ENCODE peak calls at places on chromosomes 7 and 10, in ten cellular contexts. G, B, J, Q, C, P, V, F, L and Z are unnamed samples.

GRCh38 chr7:122413339-122413738 is 108.8 kb upstream of the FEZF1 start:
- DNase-seq in P (peak; percentile 32), J (no peak), C (no peak), L (no peak), G (no peak), Q (no peak), F (no peak), V (no peak), B (no peak), Z (no peak)

GRCh38 chr7:84729284-84729683 is 457.6 kb downstream of the SEMA3D start:
- DNase-seq in Q (no peak), G (peak; percentile 69), C (no peak), J (no peak), V (peak; percentile 88), P (no peak), B (no peak), L (no peak), F (no peak), Z (no peak)

GRCh38 chr7:105853931-105854419 is 22.4 kb downstream of the ATXN7L1 start:
- DNase-seq in Q (no peak), F (no peak), V (no peak), G (peak; percentile 70), P (no peak), J (no peak), L (peak; percentile 57), C (no peak), B (no peak), Z (no peak)

GRCh38 chr7:157501576-157501975 is 164.8 kb downstream of the DNAJB6 start:
- DNase-seq in P (no peak), V (no peak), F (no peak), B (no peak), J (no peak), C (no peak), L (no peak), Q (no peak), G (no peak), Z (no peak)

GRCh38 chr7:63067897-63068585 is 930.6 kb upstream of the ZNF722 start:
- DNase-seq in B (no peak), L (no peak), C (no peak), Q (no peak), P (no peak), F (no peak), G (no peak), J (no peak), V (no peak), Z (no peak)

GRCh38 chr7:44068054-44068453 is 2.7 kb upstream of the PGAM2 start:
- DNase-seq in P (no peak), G (no peak), L (no peak), F (peak; percentile 39), C (no peak), B (no peak), J (no peak), Q (no peak), V (no peak), Z (no peak)

GRCh38 chr7:138545123-138545522 is 85.1 kb downstream of the TRIM24 start:
- DNase-seq in L (no peak), Q (no peak), J (no peak), F (no peak), B (no peak), V (no peak), G (no peak), P (no peak), C (no peak), Z (no peak)

GRCh38 chr7:122884186-122884585 is 2.1 kb downstream of the CADPS2 start:
- DNase-seq in V (no peak), Q (no peak), G (no peak), J (no peak), P (no peak), L (no peak), B (no peak), F (no peak), C (peak; percentile 14), Z (no peak)

GRCh38 chr10:28624351-28624750 is 53.0 kb upstream of the BAMBI start:
- DNase-seq in G (no peak), C (no peak), L (no peak), J (peak; percentile 51), P (no peak), Q (no peak), V (no peak), B (no peak), F (no peak), Z (no peak)

DNA sequence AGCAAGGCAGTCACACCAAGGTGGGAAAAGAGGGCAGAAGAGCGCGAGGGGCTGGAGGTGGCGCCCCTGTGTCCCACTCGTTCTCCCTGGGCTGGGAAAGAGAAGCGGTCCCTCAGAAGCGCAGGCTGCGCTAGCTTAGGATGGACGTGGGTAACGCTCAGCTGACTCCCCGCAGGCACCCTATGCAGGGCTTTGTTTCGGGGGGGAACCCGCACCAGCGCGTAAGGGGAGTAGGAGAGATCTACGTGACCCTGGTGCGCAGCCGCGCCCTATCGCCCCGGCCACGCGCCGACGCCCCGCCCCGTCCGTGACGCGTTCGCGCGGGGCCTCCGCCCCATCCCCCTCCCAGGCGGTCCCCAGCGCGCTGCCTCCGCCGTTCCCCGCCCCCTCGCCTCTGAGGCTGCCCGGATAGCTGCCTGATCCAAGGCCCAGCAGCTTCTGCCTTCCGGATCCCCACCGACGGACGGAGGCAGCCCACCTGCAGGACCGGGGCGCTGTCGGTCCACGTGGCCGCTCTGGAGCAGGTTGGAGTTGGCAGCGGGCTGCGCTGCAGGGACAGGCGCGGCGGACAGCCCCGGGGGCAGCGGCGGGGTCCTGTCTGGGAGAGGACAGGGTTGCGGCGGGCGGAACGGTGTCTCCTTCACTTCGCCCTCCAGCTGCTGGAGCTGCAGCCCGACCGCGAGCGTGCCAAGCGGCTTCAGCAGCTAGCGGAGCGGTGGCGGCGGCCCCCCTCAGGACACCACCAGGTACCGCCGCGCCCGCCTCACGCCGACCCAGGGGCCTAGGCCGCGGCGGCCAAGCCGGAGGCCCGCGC is at the start of gene VDAC2:
- DNase-seq in V (peak; percentile 87), P (peak; percentile 92), G (peak; percentile 85), L (peak; percentile 94), C (peak; percentile 86), J (peak; percentile 96), Q (peak; percentile 92), F (peak; percentile 94), B (peak; percentile 91), Z (peak; percentile 98)
- TF ChIP-seq CTCF in V (no peak), P (no peak), G (no peak), L (no peak), C (no peak), J (no peak), Q (no peak), F (no peak), B (no peak), Z (no peak)

DNA sequence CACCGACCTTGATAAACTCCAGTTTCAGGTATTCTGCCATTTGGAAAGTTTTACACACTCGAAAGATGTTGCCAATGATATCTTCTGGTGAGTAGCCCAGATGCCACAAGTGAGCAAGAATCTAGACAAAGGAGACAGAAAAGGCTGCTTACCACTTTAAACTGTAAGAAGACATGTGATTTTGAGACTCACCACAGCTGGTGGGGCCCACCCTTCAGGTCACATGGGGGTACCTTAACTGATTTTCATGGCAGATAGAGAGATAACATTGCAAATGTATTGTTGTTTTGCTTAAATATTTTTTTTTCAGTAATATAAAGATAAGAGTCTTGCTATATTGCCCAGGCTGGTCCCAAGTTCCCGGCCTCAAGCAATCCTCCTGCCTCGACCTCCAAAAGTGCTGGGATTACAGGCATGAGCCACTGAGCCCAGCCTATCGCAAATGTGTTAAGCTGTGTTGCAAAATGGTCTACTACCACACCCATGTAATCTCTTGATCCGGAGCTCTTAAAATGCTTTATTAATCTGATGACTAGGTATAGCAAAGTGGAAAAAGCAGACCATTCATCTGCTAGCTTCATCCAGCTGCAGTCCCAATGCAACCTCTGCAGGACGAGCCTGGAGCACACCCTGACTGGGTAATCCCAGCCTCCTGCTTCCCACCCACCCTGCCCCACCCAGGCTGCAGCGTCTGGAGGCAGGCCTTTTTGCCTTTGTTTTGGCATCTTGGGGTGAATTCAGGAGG is 18.5 kb downstream of the RFC2 start:
- DNase-seq in B (no peak), F (no peak), C (no peak), V (no peak), L (no peak), G (no peak), P (no peak), Q (no peak), J (no peak), Z (no peak)
- TF ChIP-seq CTCF in B (no peak), F (no peak), C (no peak), V (no peak), L (no peak), G (no peak), P (no peak), Q (no peak), J (no peak), Z (no peak)

GRCh38 chr10:130463104-130463875 is 327.1 kb downstream of the GLRX3 start:
- DNase-seq in V (no peak), B (no peak), Q (no peak), L (no peak), J (no peak), P (no peak), C (no peak), F (no peak), G (no peak), Z (no peak)

GRCh38 chr10:130461631-130462030 is 325.4 kb downstream of the GLRX3 start:
- DNase-seq in B (no peak), J (no peak), V (no peak), G (no peak), P (no peak), L (no peak), Q (no peak), C (no peak), F (no peak), Z (no peak)

GRCh38 chr10:130466271-130466997 is 330.2 kb downstream of the GLRX3 start:
- DNase-seq in F (no peak), B (no peak), Q (no peak), C (no peak), V (no peak), J (no peak), L (no peak), P (no peak), G (no peak), Z (no peak)

GRCh38 chr10:130464426-130464825 is 328.2 kb downstream of the GLRX3 start:
- DNase-seq in B (no peak), V (no peak), F (no peak), Q (no peak), G (no peak), C (no peak), J (no peak), P (no peak), L (no peak), Z (no peak)

GRCh38 chr10:130463876-130464360 is 327.7 kb downstream of the GLRX3 start:
- DNase-seq in Q (no peak), L (no peak), P (no peak), C (peak; percentile 68), B (no peak), V (no peak), F (no peak), J (no peak), G (no peak), Z (no peak)
- TF ChIP-seq CTCF in Q (no peak), L (no peak), P (no peak), C (no peak), B (no peak), V (no peak), F (no peak), J (no peak), G (no peak), Z (no peak)

DNA sequence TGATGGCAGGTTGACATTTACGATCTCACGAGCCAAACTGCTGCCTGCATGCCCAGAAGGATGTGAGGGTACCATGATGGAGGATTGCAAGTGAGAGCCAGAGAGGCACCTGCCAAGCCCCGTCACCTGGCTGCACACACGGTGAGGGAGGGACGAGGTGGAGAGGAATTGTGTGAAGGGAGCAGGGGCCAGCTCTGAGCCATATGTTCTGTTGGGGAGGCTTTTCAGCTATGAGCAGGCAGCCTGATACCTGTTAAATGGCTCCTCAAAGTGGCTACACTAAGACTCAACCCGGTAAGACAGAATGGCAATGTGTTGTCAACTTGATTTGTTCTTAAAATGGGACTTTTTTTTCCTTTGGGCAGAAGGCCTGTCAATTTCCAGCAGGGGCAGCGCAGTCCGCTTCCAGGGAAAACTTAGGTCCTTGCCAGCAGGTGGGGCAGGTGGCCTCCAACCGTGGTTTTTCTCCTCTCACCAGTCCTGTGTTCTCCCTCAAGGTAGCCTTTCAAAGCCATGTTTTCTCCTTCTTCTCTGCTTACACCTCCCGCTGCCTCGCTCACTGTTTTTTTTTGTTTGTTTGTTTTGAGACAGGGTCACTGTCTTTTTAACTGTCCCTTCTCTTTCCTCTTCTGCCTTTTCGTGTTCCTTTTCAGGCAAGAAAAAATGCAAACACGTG is 57.7 kb upstream of the ZNRF2 start:
- DNase-seq in Q (no peak), J (no peak), L (peak; percentile 44), B (peak; percentile 75), F (peak; percentile 51), V (no peak), G (no peak), C (no peak), P (peak; percentile 62), Z (no peak)
- TF ChIP-seq CTCF in Q (no peak), J (no peak), L (no peak), B (peak; percentile 38), F (peak; percentile 35), V (no peak), G (no peak), C (no peak), P (no peak), Z (no peak)